ENCODE peak calls at places on chromosomes 3 and 15, in nine cellular contexts. K is CD4-positive, CD25-positive, alpha-beta regulatory T cell; C is COLO829; I is CD4-positive, alpha-beta T cell; O is cardiac fibroblast; Y is activated T-helper 9 cell treated with anti-CD3 and anti-CD28 coated beads, Interleukin-2, amount 50 U/mL, for 16 hours; N is activated CD4-positive, alpha-beta T cell treated with anti-CD3 and anti-CD28 coated beads for 24 hours; L is central memory CD4-positive, alpha-beta T cell; J is esophagus muscularis mucosa. T is an unnamed sample.

GRCh38 chr3:53919741-53920140 is 28.1 kb upstream of the SELENOK start:
- DNase-seq in L (no peak), Y (no peak), O (no peak), K (no peak), I (no peak), J (no peak), C (no peak), N (no peak), T (no peak)

GRCh38 chr3:136305879-136306278 is 55.7 kb downstream of the PCCB start:
- DNase-seq in L (no peak), N (no peak), J (no peak), C (no peak), I (no peak), K (no peak), Y (no peak), O (peak), T (no peak)

GRCh38 chr15:47293763-47294162 is 423.5 kb upstream of the SEMA6D start:
- DNase-seq in J (no peak), I (no peak), C (peak), K (no peak), O (peak), Y (no peak), N (no peak), L (no peak), T (no peak)

GRCh38 chr15:91942676-91943417 is 89.3 kb downstream of the SLCO3A1 start:
- DNase-seq in K (peak), N (peak), L (peak), C (no peak), O (peak), I (no peak), J (peak), Y (no peak), T (no peak)

GRCh38 chr3:8441969-8442559 is 59.6 kb upstream of the LMCD1 start:
- DNase-seq in N (no peak), L (no peak), Y (no peak), J (no peak), O (peak), C (peak), I (no peak), K (no peak), T (peak)

GRCh38 chr15:58549013-58549779 is 117.4 kb downstream of the LIPC start:
- DNase-seq in N (no peak), J (no peak), K (no peak), O (no peak), Y (no peak), I (peak), C (no peak), L (no peak), T (no peak)

GRCh38 chr3:195365371-195365770 is 77.4 kb downstream of the ACAP2 start:
- DNase-seq in J (no peak), Y (no peak), O (no peak), L (no peak), K (no peak), N (no peak), C (peak), I (no peak), T (no peak)

GRCh38 chr15:71224024-71224423 is 108.8 kb downstream of the THSD4 start:
- DNase-seq in N (no peak), L (no peak), J (no peak), C (no peak), K (no peak), O (no peak), I (no peak), Y (no peak), T (no peak)

GRCh38 chr3:184290331-184290730 is 8.7 kb upstream of the PSMD2 start:
- DNase-seq in I (no peak), Y (no peak), K (no peak), C (no peak), L (no peak), N (no peak), J (no peak), O (no peak), T (no peak)

GRCh38 chr15:51267047-51267713 is 71.2 kb downstream of the CYP19A1 start:
- DNase-seq in J (no peak), K (no peak), C (no peak), I (no peak), Y (no peak), N (no peak), O (no peak), L (no peak), T (no peak)

GRCh38 chr3:8499181-8499611 is 2.4 kb upstream of the LMCD1 start:
- DNase-seq in O (peak), C (peak), I (no peak), L (no peak), Y (no peak), J (no peak), K (no peak), N (no peak), T (no peak)

GRCh38 chr3:59644479-59645075 is 594.8 kb upstream of the CFAP20DC start:
- DNase-seq in L (no peak), O (no peak), Y (no peak), J (no peak), K (no peak), C (no peak), I (no peak), N (no peak), T (no peak)

GRCh38 chr3:129556890-129557736 is 14.1 kb downstream of the H1-8 start:
- DNase-seq in O (no peak), C (no peak), N (no peak), J (no peak), L (no peak), I (no peak), K (no peak), Y (no peak), T (no peak)

GRCh38 chr3:33787328-33788009 is 11.0 kb upstream of the PDCD6IP start:
- DNase-seq in L (peak), C (peak), Y (peak), K (peak), N (peak), I (peak), O (peak), J (no peak), T (no peak)

GRCh38 chr15:88738796-88739195 is 64.4 kb upstream of the ACAN start:
- DNase-seq in O (peak), N (no peak), K (no peak), J (no peak), L (no peak), Y (no peak), I (no peak), C (peak), T (no peak)

GRCh38 chr3:193129607-193130006 is 111.4 kb upstream of the PLAAT1 start:
- DNase-seq in Y (no peak), O (no peak), K (no peak), C (no peak), N (no peak), L (no peak), J (no peak), I (no peak), T (no peak)

GRCh38 chr15:49895337-49896223 is 223.5 kb downstream of the ATP8B4 start:
- DNase-seq in J (no peak), C (peak), L (no peak), O (peak), N (no peak), K (no peak), Y (no peak), I (no peak), T (no peak)

GRCh38 chr3:124529826-124530571 is 200.3 kb upstream of the UMPS start:
- DNase-seq in J (no peak), O (no peak), K (no peak), Y (no peak), N (no peak), L (no peak), C (peak), I (no peak), T (no peak)

GRCh38 chr3:149251186-149251585 is 29.6 kb upstream of the CP start:
- DNase-seq in I (no peak), Y (no peak), C (no peak), O (no peak), J (no peak), K (no peak), L (no peak), N (no peak), T (no peak)

GRCh38 chr3:179071161-179071568 is 444 bp downstream of the ZMAT3 start:
- DNase-seq in I (peak), O (peak), N (peak), Y (peak), K (no peak), C (no peak), L (peak), J (no peak), T (no peak)

GRCh38 chr3:9168230-9168629 is 81.2 kb downstream of the SRGAP3 start:
- DNase-seq in I (no peak), Y (peak), L (no peak), C (no peak), J (no peak), O (no peak), K (peak), N (peak), T (no peak)

GRCh38 chr15:63900306-63900705 is 66.6 kb upstream of the HERC1 start:
- DNase-seq in C (no peak), J (no peak), N (no peak), L (no peak), I (no peak), Y (no peak), K (no peak), O (no peak), T (no peak)

GRCh38 chr15:85625431-85625830 is 169.3 kb downstream of the KLHL25 start:
- DNase-seq in L (peak), O (no peak), C (no peak), N (no peak), J (no peak), I (no peak), Y (peak), K (no peak), T (no peak)

GRCh38 chr3:14847613-14848541 is 29.1 kb downstream of the FGD5 start:
- DNase-seq in C (no peak), N (no peak), Y (no peak), J (no peak), O (no peak), I (no peak), L (no peak), K (no peak), T (no peak)

GRCh38 chr3:129005526-129006303 is 4.6 kb downstream of the EFCC1 start:
- DNase-seq in O (no peak), I (no peak), C (no peak), L (no peak), Y (no peak), N (no peak), J (no peak), K (no peak), T (no peak)

GRCh38 chr15:90531147-90531546 is 1.4 kb downstream of the CRTC3 start:
- DNase-seq in O (no peak), C (no peak), J (no peak), Y (no peak), L (no peak), K (no peak), N (no peak), I (no peak), T (no peak)

GRCh38 chr3:138470687-138471086 is 36.3 kb downstream of the ESYT3 start:
- DNase-seq in N (no peak), J (peak), Y (no peak), C (no peak), K (no peak), O (no peak), I (no peak), L (no peak), T (no peak)

GRCh38 chr15:50633653-50634052 is 52.9 kb downstream of the TRPM7 start:
- DNase-seq in C (no peak), L (no peak), Y (no peak), N (no peak), J (no peak), I (no peak), O (peak), K (no peak), T (peak)

GRCh38 chr3:117011687-117012250 is 302.2 kb downstream of the TUSC7 start:
- DNase-seq in Y (no peak), C (no peak), I (no peak), L (no peak), O (peak), J (no peak), K (no peak), N (no peak), T (no peak)

GRCh38 chr3:146895026-146895749 is 290.0 kb upstream of the PLSCR5 start:
- DNase-seq in J (no peak), N (no peak), O (peak), L (no peak), K (no peak), Y (no peak), I (no peak), C (no peak), T (no peak)

GRCh38 chr3:66938338-66938963 is 59.7 kb upstream of the KBTBD8 start:
- DNase-seq in O (peak), C (peak), J (no peak), I (no peak), N (peak), L (peak), Y (no peak), K (peak), T (peak)

GRCh38 chr3:71478568-71478967 is 105.0 kb downstream of the FOXP1 start:
- DNase-seq in Y (peak), I (peak), K (no peak), L (peak), C (no peak), J (no peak), O (peak), N (peak), T (no peak)

GRCh38 chr15:80309769-80310384 is 57.9 kb upstream of the CTXND1 start:
- DNase-seq in K (no peak), N (no peak), C (peak), J (no peak), O (peak), L (no peak), I (no peak), Y (no peak), T (no peak)